ENCODE peak calls at places on chromosomes 11 and 22, in eight cellular contexts. M is stomach, Y is cardiac fibroblast, C is cardiac muscle cell, N is right lobe of liver, J is spleen, O is body of pancreas, G is IMR-90. T is an unnamed sample.

GRCh38 chr22:29260601-29261315 is 7.0 kb downstream of the RHBDD3 start:
- DNase-seq in M (no peak), Y (no peak), G (no peak), C (no peak), N (no peak), O (peak; percentile 86), J (peak; percentile 74), T (no peak)

GRCh38 chr11:118618991-118619375 is 11.6 kb downstream of the PHLDB1 start:
- DNase-seq in M (no peak), J (peak; percentile 43), G (peak; percentile 78), C (peak; percentile 87), N (no peak), O (peak; percentile 27), Y (peak; percentile 91), T (peak; percentile 69)

GRCh38 chr11:9506489-9507343 is 45.9 kb downstream of the ZNF143 start:
- DNase-seq in Y (peak; percentile 87), J (peak; percentile 82), C (peak; percentile 86), G (peak; percentile 81), O (peak; percentile 73), N (peak; percentile 63), M (peak; percentile 83), T (peak; percentile 78)

GRCh38 chr11:75627879-75628668 is 40.8 kb downstream of the MAP6 start:
- DNase-seq in O (no peak), C (peak; percentile 42), J (no peak), N (no peak), M (no peak), Y (peak; percentile 7), G (peak; percentile 58), T (no peak)

GRCh38 chr11:1377231-1377780 is 12.4 kb upstream of the BRSK2 start:
- DNase-seq in O (no peak), C (no peak), G (no peak), M (no peak), Y (no peak), N (no peak), J (no peak), T (no peak)

GRCh38 chr11:73521621-73522020 is 76.3 kb downstream of the FAM168A start:
- DNase-seq in C (no peak), N (no peak), O (no peak), G (peak; percentile 54), M (no peak), Y (no peak), J (no peak), T (peak; percentile 33)

GRCh38 chr11:16945671-16946469 is 68.3 kb downstream of the PLEKHA7 start:
- DNase-seq in G (peak; percentile 34), N (peak; percentile 57), M (peak; percentile 73), J (peak; percentile 81), Y (peak; percentile 67), O (peak; percentile 77), C (peak; percentile 76), T (peak; percentile 33)

GRCh38 chr11:130858215-130858614 is 58.1 kb downstream of the SNX19 start:
- DNase-seq in G (no peak), Y (no peak), O (peak; percentile 56), C (no peak), N (no peak), J (no peak), M (no peak), T (no peak)

GRCh38 chr22:49849161-49850020 is 4.3 kb upstream of the ZBED4 start:
- DNase-seq in N (no peak), M (no peak), C (no peak), J (peak; percentile 83), O (no peak), Y (no peak), G (no peak), T (no peak)

GRCh38 chr11:103539166-103539565 is 429.9 kb downstream of the DYNC2H1 start:
- DNase-seq in O (no peak), J (no peak), C (no peak), M (no peak), G (no peak), Y (no peak), N (no peak), T (no peak)

GRCh38 chr22:48498526-48499331 is 1328.9 kb downstream of the BRD1 start:
- DNase-seq in J (peak; percentile 63), C (no peak), O (no peak), Y (no peak), M (no peak), G (no peak), N (peak; percentile 9), T (no peak)

GRCh38 chr22:50528682-50529415 is 963 bp downstream of the TYMP start:
- DNase-seq in G (no peak), C (no peak), O (no peak), M (no peak), J (no peak), Y (no peak), N (peak; percentile 50), T (no peak)

GRCh38 chr11:112614605-112615004 is 346.6 kb upstream of the NCAM1 start:
- DNase-seq in J (no peak), Y (no peak), C (no peak), O (no peak), G (no peak), N (no peak), M (no peak), T (no peak)

GRCh38 chr11:75553889-75554257 is 8.2 kb upstream of the SERPINH1 start:
- DNase-seq in Y (no peak), M (no peak), C (no peak), N (no peak), J (no peak), G (no peak), O (no peak), T (no peak)

GRCh38 chr22:50416996-50417395 is 57.8 kb downstream of the SBF1 start:
- DNase-seq in O (no peak), C (no peak), J (no peak), N (no peak), G (no peak), Y (no peak), M (no peak), T (no peak)

GRCh38 chr11:118229274-118229847 is 4.5 kb upstream of the JAML start:
- DNase-seq in J (no peak), G (no peak), C (no peak), M (no peak), O (no peak), N (no peak), Y (no peak), T (no peak)

GRCh38 chr11:57596266-57596885 is 1.1 kb upstream of the SERPING1 start:
- DNase-seq in N (peak; percentile 40), M (no peak), G (no peak), C (no peak), J (peak; percentile 41), Y (no peak), O (no peak), T (no peak)

GRCh38 chr11:130738618-130739017 is 177.7 kb downstream of the SNX19 start:
- DNase-seq in J (no peak), C (peak; percentile 25), G (peak; percentile 66), Y (no peak), N (no peak), M (no peak), O (no peak), T (no peak)

GRCh38 chr22:45550416-45550815 is 47.7 kb downstream of the FBLN1 start:
- DNase-seq in C (no peak), O (no peak), N (no peak), M (no peak), G (no peak), Y (no peak), J (no peak), T (no peak)

GRCh38 chr11:126542621-126543020 is 187.1 kb downstream of the ST3GAL4 start:
- DNase-seq in G (no peak), C (no peak), O (no peak), Y (no peak), J (no peak), M (no peak), N (no peak), T (no peak)

GRCh38 chr11:102116453-102117205 is 6.4 kb downstream of the YAP1 start:
- DNase-seq in G (peak; percentile 17), N (no peak), C (peak; percentile 45), M (no peak), O (no peak), Y (peak; percentile 34), J (no peak), T (no peak)

GRCh38 chr11:130772266-130773227 is 143.7 kb downstream of the SNX19 start:
- DNase-seq in Y (peak; percentile 95), C (peak; percentile 96), N (no peak), G (peak; percentile 97), M (peak; percentile 29), J (no peak), O (peak; percentile 19), T (peak; percentile 95)

DNA sequence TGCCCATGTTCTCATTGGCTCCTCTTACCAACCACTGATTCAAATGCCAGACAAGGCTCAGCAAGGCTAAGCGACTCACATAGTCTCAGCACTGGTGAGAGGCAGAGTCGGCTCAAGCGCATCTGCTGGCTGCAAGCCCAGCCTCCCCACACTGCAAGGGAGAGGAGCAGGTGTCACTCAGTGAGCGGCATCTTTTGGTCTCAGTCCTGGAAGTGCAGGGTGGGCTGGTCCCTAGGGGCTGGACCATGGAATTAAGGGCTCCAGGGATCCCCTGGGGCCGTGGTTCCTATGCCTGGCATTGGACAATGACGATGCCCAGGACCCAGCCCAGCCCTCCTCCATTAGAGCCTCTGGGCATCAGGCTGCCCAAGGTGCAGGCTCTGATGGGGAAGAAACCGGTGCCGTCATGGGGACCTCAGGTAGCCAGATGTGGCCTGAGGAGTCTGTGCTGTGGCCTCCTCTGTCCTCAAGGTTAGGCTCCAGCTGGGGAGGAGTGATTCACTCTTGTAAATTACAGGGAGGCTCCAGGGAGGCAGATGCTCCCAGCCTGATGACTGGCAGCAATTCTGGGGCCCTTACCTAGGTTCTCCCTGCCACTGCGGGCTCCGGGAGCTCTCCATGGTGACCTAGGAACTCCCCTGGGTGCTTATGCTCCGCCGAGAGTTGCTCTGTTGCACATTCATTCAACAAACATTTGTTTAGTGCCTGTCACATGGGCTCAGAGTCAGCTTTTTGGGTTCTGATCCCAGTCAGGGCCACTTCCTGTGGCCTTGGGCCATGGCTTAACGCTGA is 28.0 kb downstream of the FADS2 start:
- DNase-seq in G (peak; percentile 11), O (no peak), Y (no peak), J (peak; percentile 45), C (no peak), M (no peak), N (no peak), T (no peak)
- H3K4me3 ChIP-seq in G (no peak overlapping the region), O (no peak overlapping the region), Y (no peak overlapping the region), J (no peak overlapping the region), C (no peak overlapping the region), M (no peak overlapping the region), N (no peak overlapping the region), T (no peak overlapping the region)

GRCh38 chr11:71181566-71181965 is 70.8 kb downstream of the SHANK2 start:
- DNase-seq in Y (no peak), G (no peak), C (no peak), N (no peak), O (no peak), J (peak; percentile 38), M (no peak), T (no peak)
- TF ChIP-seq CTCF in Y (no peak), G (no peak), C (no peak), N (no peak), O (no peak), J (no peak), M (no peak), T (no peak)

DNA sequence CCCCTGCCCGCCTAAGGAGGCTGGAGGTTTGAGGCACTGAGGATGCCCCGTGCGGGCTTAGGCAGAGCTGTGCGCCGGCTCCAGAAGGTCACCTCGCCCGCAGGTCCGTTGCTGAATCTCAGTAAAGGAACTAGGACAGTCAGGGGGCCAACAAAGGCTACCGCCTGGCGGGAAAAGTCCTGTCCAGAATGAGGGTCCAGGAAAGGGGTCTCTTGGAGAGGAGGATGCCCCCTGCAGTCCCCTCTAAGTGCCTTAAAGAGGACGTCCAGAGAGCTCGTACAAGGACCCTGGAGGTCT is 549 bp downstream of the PVALB start:
- DNase-seq in G (no peak), Y (no peak), O (no peak), N (no peak), J (no peak), C (no peak), M (no peak), T (no peak)
- H3K4me3 ChIP-seq in G (no peak overlapping the region), Y (no peak overlapping the region), O (no peak overlapping the region), N (no peak overlapping the region), J (no peak overlapping the region), C (peak overlapping the region; percentile 19), M (no peak overlapping the region), T (no peak overlapping the region)

GRCh38 chr11:269146-269890 is 8.9 kb upstream of the NLRP6 start:
- DNase-seq in J (peak; percentile 82), M (no peak), G (no peak), Y (no peak), O (no peak), C (no peak), N (no peak), T (no peak)
- TF ChIP-seq CTCF in J (peak; percentile 86), M (no peak), G (no peak), Y (no peak), O (no peak), C (no peak), N (no peak), T (no peak)